ENCODE peak calls at places on chromosomes 5 and 9, in nine cellular contexts. K is endodermal cell, C is pancreas, V is left lung, B is mesendoderm, W is psoas muscle, Q is cardiac muscle cell, I is right atrium auricular region, L is heart right ventricle. P is an unnamed sample. For H3K36me3, the result is how much of the 10 kb centered on the place peaks cover.

GRCh38 chr5:140372971-140373487 is 13.0 kb downstream of the SLC4A9 start:
- DNase-seq in Q (peak), I (peak), V (no peak), L (peak), C (peak), B (peak), W (peak), K (peak), P (no peak)

GRCh38 chr5:172091956-172092732 is 85.7 kb upstream of the FBXW11 start:
- DNase-seq in B (no peak), V (no peak), K (no peak), W (no peak), L (no peak), I (no peak), Q (no peak), C (no peak), P (peak)

GRCh38 chr9:129406278-129407225 is 214.3 kb downstream of the C9orf50 start:
- DNase-seq in K (no peak), Q (no peak), C (no peak), W (peak), I (no peak), L (no peak), B (no peak), V (peak), P (no peak)

GRCh38 chr5:104951829-104952228 is 1389.2 kb upstream of the NUDT12 start:
- DNase-seq in B (peak), W (no peak), I (no peak), Q (no peak), L (no peak), K (peak), C (no peak), V (no peak), P (no peak)

GRCh38 chr5:9046756-9047481 is 499.0 kb downstream of the SEMA5A start:
- DNase-seq in B (no peak), Q (peak), V (no peak), I (no peak), L (no peak), W (no peak), K (no peak), C (no peak), P (no peak)

GRCh38 chr5:170105643-170106611 is at the start of gene FOXI1:
- DNase-seq in C (no peak), Q (no peak), L (no peak), V (no peak), B (no peak), I (peak), K (peak), W (no peak), P (no peak)

GRCh38 chr5:34686762-34687268 is 30.7 kb downstream of the RAI14 start:
- DNase-seq in L (peak), Q (peak), B (peak), K (peak), I (peak), C (peak), V (no peak), W (no peak), P (peak)

GRCh38 chr5:176608937-176609723 is 826 bp downstream of the GPRIN1 start:
- DNase-seq in B (no peak), K (no peak), C (no peak), I (no peak), V (no peak), W (no peak), Q (no peak), L (no peak), P (no peak)

GRCh38 chr5:113110117-113110516 is 133.5 kb downstream of the DCP2 start:
- DNase-seq in C (no peak), B (no peak), Q (no peak), V (no peak), L (no peak), W (no peak), I (no peak), K (no peak), P (no peak)

GRCh38 chr5:2032432-2032831 is 149.7 kb upstream of the IRX4 start:
- DNase-seq in V (no peak), W (no peak), Q (no peak), I (no peak), L (no peak), K (peak), B (peak), C (no peak), P (no peak)

GRCh38 chr5:38641003-38641402 is 84.6 kb upstream of the LIFR start:
- DNase-seq in K (no peak), C (no peak), V (no peak), L (no peak), I (no peak), W (no peak), B (no peak), Q (no peak), P (no peak)

GRCh38 chr9:76528056-76528455 is 69.1 kb downstream of the GCNT1 start:
- DNase-seq in W (no peak), K (no peak), C (no peak), L (no peak), Q (no peak), I (no peak), B (no peak), V (no peak), P (no peak)

GRCh38 chr5:71922584-71923106 is 184.6 kb upstream of the MAP1B start:
- DNase-seq in W (no peak), I (no peak), V (no peak), K (peak), B (peak), Q (no peak), C (no peak), L (no peak), P (no peak)

GRCh38 chr5:9507974-9508373 is 37.9 kb downstream of the SEMA5A start:
- DNase-seq in L (no peak), W (no peak), B (no peak), Q (no peak), C (no peak), V (no peak), K (no peak), I (no peak), P (no peak)

GRCh38 chr5:150655221-150655620 is 5.8 kb upstream of the MYOZ3 start:
- DNase-seq in V (no peak), W (no peak), C (no peak), Q (no peak), I (no peak), K (peak), B (no peak), L (no peak), P (no peak)

GRCh38 chr5:92527311-92528078 is 1053.5 kb downstream of the NR2F1-AS1 start:
- DNase-seq in L (no peak), Q (no peak), V (no peak), C (no peak), W (no peak), B (peak), I (no peak), K (no peak), P (no peak)

GRCh38 chr5:4198461-4198860 is 602.8 kb downstream of the IRX1 start:
- DNase-seq in L (no peak), Q (no peak), W (no peak), K (no peak), B (no peak), V (no peak), C (no peak), I (no peak), P (no peak)

GRCh38 chr5:172683696-172684464 is 42.8 kb downstream of the NEURL1B start:
- DNase-seq in C (no peak), V (peak), I (no peak), Q (no peak), B (peak), W (no peak), K (peak), L (no peak), P (no peak)

GRCh38 chr9:136597965-136598364 is 52.1 kb upstream of the NOTCH1 start:
- DNase-seq in C (peak), B (no peak), I (no peak), V (peak), K (no peak), L (no peak), Q (no peak), W (no peak), P (no peak)
- H3K36me3 ChIP-seq in C (under half), B (under half), I (under half), V (under half), K (under half), L (under half), Q (under half), W (under half), P (under half)

DNA sequence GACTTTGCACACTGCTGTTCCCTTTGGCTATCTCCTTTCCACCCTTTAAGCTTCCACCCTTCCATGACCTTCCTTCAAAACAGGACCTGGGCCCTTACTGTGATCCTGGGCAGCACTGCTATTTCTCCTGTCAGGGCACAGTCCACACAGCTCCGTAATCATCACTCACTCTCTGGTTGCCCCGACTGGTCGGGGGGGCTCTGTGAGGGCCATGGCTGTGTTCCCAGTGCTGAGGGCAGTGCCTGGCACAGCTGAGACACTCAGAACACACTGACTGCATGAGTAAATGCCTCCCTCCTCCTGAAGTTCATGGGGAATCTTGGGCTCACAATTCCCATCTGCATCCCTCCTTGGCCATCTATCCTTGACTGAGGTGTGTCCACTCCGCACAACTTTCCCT is 12.2 kb downstream of the TRAF1 start:
- DNase-seq in I (no peak), B (no peak), V (no peak), C (no peak), W (no peak), Q (no peak), K (no peak), L (peak), P (peak)
- H3K36me3 ChIP-seq in I (under half), B (under half), V (under half), C (under half), W (under half), Q (under half), K (under half), L (under half), P (under half)

GRCh38 chr9:135443811-135444470 is 35.6 kb upstream of the PPP1R26 start:
- DNase-seq in K (no peak), Q (no peak), V (no peak), W (no peak), C (no peak), I (no peak), L (no peak), B (no peak), P (no peak)
- H3K36me3 ChIP-seq in K (under half), Q (under half), V (under half), W (under half), C (under half), I (under half), L (under half), B (under half), P (under half)

GRCh38 chr5:31412324-31412723 is 119.6 kb downstream of the DROSHA start:
- DNase-seq in Q (no peak), I (no peak), K (no peak), L (no peak), V (no peak), C (no peak), B (no peak), W (no peak), P (no peak)

GRCh38 chr5:31415009-31415923 is 116.6 kb downstream of the DROSHA start:
- DNase-seq in V (no peak), K (no peak), C (no peak), I (no peak), Q (no peak), B (no peak), L (no peak), W (no peak), P (no peak)

GRCh38 chr5:31413030-31413812 is 118.7 kb downstream of the DROSHA start:
- DNase-seq in I (no peak), K (no peak), C (no peak), B (no peak), Q (no peak), L (peak), W (no peak), V (no peak), P (no peak)

GRCh38 chr5:31421806-31422586 is 109.9 kb downstream of the DROSHA start:
- DNase-seq in B (no peak), W (no peak), L (no peak), K (no peak), V (no peak), C (no peak), Q (no peak), I (no peak), P (no peak)

GRCh38 chr5:31416547-31416946 is 115.3 kb downstream of the DROSHA start:
- DNase-seq in B (no peak), K (no peak), W (no peak), C (no peak), I (no peak), Q (no peak), V (no peak), L (no peak), P (no peak)
- H3K36me3 ChIP-seq in B (under half), K (half or more), W (under half), C (under half), I (under half), Q (under half), V (under half), L (under half), P (under half)

DNA sequence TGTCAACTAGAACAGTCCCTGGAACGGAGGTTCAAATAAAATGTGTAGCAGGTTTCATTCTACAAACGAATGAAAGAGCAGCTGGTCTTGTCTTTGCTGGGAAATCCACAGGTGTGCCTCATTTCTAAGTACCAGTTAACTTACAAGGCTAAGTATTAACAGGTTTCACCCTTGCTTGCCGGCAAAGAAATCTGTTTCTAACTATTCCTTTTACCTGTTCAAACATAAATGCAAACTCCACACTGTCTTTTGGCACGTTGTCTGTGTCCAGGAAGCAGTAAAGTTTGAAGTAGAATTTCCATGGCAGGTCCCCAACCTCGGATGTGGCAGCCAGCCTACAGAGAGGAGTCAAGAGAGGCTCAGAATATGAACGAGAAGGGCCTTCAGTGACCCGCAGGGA is 54.4 kb upstream of the RETREG1 start:
- DNase-seq in Q (no peak), L (no peak), K (no peak), C (no peak), B (no peak), V (no peak), W (no peak), I (no peak), P (no peak)
- H3K36me3 ChIP-seq in Q (under half), L (under half), K (half or more), C (half or more), B (under half), V (under half), W (under half), I (under half), P (under half)

DNA sequence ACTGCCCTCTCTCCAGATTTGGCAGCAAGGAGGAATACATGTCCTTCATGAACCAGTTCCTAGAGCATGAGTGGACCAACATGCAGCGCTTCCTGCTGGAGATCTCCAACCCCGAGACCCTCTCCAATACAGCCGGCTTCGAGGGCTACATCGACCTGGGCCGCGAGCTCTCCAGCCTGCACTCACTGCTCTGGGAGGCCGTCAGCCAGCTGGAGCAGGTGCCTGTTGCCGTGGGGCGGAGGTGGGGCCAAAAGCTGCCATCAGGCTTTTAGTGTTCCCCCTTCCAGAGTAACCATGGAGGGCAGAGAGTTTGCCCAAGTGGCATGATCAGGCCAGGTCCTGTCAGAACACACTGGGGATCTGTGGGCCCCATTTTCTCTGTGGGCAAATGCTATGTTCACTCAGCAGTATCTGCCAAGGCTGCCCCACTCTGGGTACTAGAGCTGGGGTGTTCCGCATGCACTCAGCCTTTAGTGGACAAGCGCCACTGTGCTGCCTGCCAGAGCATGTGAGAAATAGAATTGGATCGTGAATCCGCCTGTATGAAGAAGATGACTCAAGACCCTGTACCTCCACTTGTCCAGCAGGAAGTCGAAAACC is 117.1 kb downstream of the DAB2IP start:
- DNase-seq in B (no peak), C (peak), V (peak), I (no peak), K (no peak), W (peak), L (peak), Q (no peak), P (no peak)
- H3K36me3 ChIP-seq in B (under half), C (half or more), V (under half), I (half or more), K (under half), W (under half), L (under half), Q (half or more), P (half or more)

GRCh38 chr9:113928269-113928668 is 52.2 kb downstream of the ZNF618 start:
- DNase-seq in L (no peak), Q (no peak), I (no peak), B (no peak), W (no peak), K (no peak), V (no peak), C (no peak), P (no peak)
- H3K36me3 ChIP-seq in L (under half), Q (under half), I (under half), B (under half), W (under half), K (under half), V (under half), C (under half), P (under half)

GRCh38 chr5:180332051-180332517 is 21.1 kb downstream of the GFPT2 start:
- DNase-seq in K (peak), I (no peak), V (no peak), W (no peak), Q (no peak), B (peak), L (no peak), C (peak), P (no peak)
- H3K36me3 ChIP-seq in K (half or more), I (under half), V (under half), W (under half), Q (under half), B (under half), L (under half), C (under half), P (under half)

DNA sequence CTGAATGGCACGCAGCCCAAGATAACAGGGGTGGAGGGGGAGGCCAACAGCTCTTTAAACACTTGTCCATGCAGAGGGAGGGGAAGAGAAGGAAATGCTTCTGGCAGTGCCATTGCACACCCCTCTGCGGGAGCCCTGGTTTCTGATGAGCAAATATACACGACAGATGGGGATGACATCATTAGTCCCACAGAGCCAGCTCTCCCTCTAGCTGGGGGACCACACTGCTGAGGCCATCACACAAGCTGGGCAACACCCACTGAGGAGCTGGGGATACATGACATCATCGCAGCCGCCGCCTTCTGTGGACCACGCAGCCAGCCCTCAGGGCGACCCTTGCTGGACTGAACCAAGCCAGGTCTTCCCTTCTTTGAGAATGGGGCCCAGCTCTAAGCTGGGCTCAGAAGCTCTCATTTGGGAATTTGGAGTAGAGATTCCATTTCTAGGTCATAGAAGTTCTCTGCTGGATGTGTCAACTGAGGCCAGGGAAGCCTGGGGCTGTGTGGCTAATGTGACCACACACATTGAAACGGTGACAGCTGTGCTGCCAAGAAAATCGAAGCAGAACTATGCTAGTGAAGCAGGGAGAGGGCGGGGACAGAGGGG is 79.4 kb downstream of the PRRT1B start:
- DNase-seq in Q (no peak), W (peak), L (peak), B (no peak), C (peak), K (no peak), I (peak), V (no peak), P (no peak)
- H3K36me3 ChIP-seq in Q (under half), W (under half), L (under half), B (under half), C (under half), K (under half), I (under half), V (under half), P (half or more)

P was measured in ascending aorta.